ENCODE peak calls at places on chromosomes 7 and 10, in ten cellular contexts. One of them, this sample, is unnamed.

GRCh38 chr10:11237571-11237970 is 219.9 kb downstream of the CELF2 start:
- DNase-seq in astrocyte: no peak
- DNase-seq in ascending aorta: no peak
- DNase-seq in tibial artery: no peak
- DNase-seq in right lobe of liver: no peak
- DNase-seq in A673: no peak
- DNase-seq in BE2C: no peak
- DNase-seq in PC-9: no peak
- DNase-seq in HepG2: no peak
- DNase-seq in A549: no peak
- DNase-seq in this sample: no peak

GRCh38 chr10:123149568-123150228 is 1.8 kb downstream of the HMX2 start:
- DNase-seq in astrocyte: peak; percentile 23
- DNase-seq in ascending aorta: no peak
- DNase-seq in tibial artery: no peak
- DNase-seq in right lobe of liver: no peak
- DNase-seq in A673: no peak
- DNase-seq in BE2C: no peak
- DNase-seq in PC-9: no peak
- DNase-seq in HepG2: no peak
- DNase-seq in A549: no peak
- DNase-seq in this sample: peak; percentile 49

GRCh38 chr7:76428868-76429805 is 4.4 kb downstream of the ZP3 start:
- DNase-seq in astrocyte: no peak
- DNase-seq in ascending aorta: no peak
- DNase-seq in tibial artery: peak; percentile 37
- DNase-seq in right lobe of liver: no peak
- DNase-seq in A673: peak; percentile 73
- DNase-seq in BE2C: no peak
- DNase-seq in PC-9: peak; percentile 41
- DNase-seq in HepG2: no peak
- DNase-seq in A549: no peak
- DNase-seq in this sample: no peak

GRCh38 chr10:3542185-3542611 is 242.8 kb downstream of the KLF6 start:
- DNase-seq in astrocyte: peak; percentile 93
- DNase-seq in ascending aorta: peak; percentile 77
- DNase-seq in tibial artery: no peak
- DNase-seq in right lobe of liver: no peak
- DNase-seq in A673: no peak
- DNase-seq in BE2C: no peak
- DNase-seq in PC-9: peak; percentile 80
- DNase-seq in HepG2: no peak
- DNase-seq in A549: peak; percentile 19
- DNase-seq in this sample: peak; percentile 67

GRCh38 chr10:33547976-33548375 is 213.5 kb upstream of the NRP1 start:
- DNase-seq in astrocyte: no peak
- DNase-seq in ascending aorta: no peak
- DNase-seq in tibial artery: no peak
- DNase-seq in right lobe of liver: no peak
- DNase-seq in A673: no peak
- DNase-seq in BE2C: no peak
- DNase-seq in PC-9: no peak
- DNase-seq in HepG2: no peak
- DNase-seq in A549: no peak
- DNase-seq in this sample: no peak

GRCh38 chr10:1417574-1417973 is 319.8 kb downstream of the ADARB2 start:
- DNase-seq in astrocyte: no peak
- DNase-seq in ascending aorta: peak; percentile 45
- DNase-seq in tibial artery: no peak
- DNase-seq in right lobe of liver: no peak
- DNase-seq in A673: no peak
- DNase-seq in BE2C: no peak
- DNase-seq in PC-9: no peak
- DNase-seq in HepG2: no peak
- DNase-seq in A549: no peak
- DNase-seq in this sample: no peak

GRCh38 chr10:17006631-17007161 is 122.9 kb downstream of the CUBN start:
- DNase-seq in astrocyte: peak; percentile 68
- DNase-seq in ascending aorta: no peak
- DNase-seq in tibial artery: no peak
- DNase-seq in right lobe of liver: no peak
- DNase-seq in A673: peak; percentile 43
- DNase-seq in BE2C: no peak
- DNase-seq in PC-9: no peak
- DNase-seq in HepG2: no peak
- DNase-seq in A549: no peak
- DNase-seq in this sample: no peak

GRCh38 chr10:51574248-51575067 is 124.9 kb downstream of the CSTF2T start:
- DNase-seq in astrocyte: no peak
- DNase-seq in ascending aorta: no peak
- DNase-seq in tibial artery: no peak
- DNase-seq in right lobe of liver: no peak
- DNase-seq in A673: no peak
- DNase-seq in BE2C: no peak
- DNase-seq in PC-9: no peak
- DNase-seq in HepG2: no peak
- DNase-seq in A549: no peak
- DNase-seq in this sample: peak; percentile 14

GRCh38 chr7:12210179-12211053 is 678 bp upstream of the TMEM106B start:
- DNase-seq in astrocyte: peak; percentile 41
- DNase-seq in ascending aorta: no peak
- DNase-seq in tibial artery: peak; percentile 27
- DNase-seq in right lobe of liver: peak; percentile 59
- DNase-seq in A673: no peak
- DNase-seq in BE2C: no peak
- DNase-seq in PC-9: peak; percentile 50
- DNase-seq in HepG2: peak; percentile 0
- DNase-seq in A549: no peak
- DNase-seq in this sample: no peak

GRCh38 chr7:80999180-80999579 is 80.3 kb upstream of the SEMA3C start:
- DNase-seq in astrocyte: no peak
- DNase-seq in ascending aorta: no peak
- DNase-seq in tibial artery: no peak
- DNase-seq in right lobe of liver: no peak
- DNase-seq in A673: no peak
- DNase-seq in BE2C: no peak
- DNase-seq in PC-9: no peak
- DNase-seq in HepG2: no peak
- DNase-seq in A549: no peak
- DNase-seq in this sample: no peak

GRCh38 chr7:19919156-19920085 is 146.0 kb upstream of the TMEM196 start:
- DNase-seq in astrocyte: peak; percentile 12
- DNase-seq in ascending aorta: no peak
- DNase-seq in tibial artery: no peak
- DNase-seq in right lobe of liver: no peak
- DNase-seq in A673: peak; percentile 1
- DNase-seq in BE2C: no peak
- DNase-seq in PC-9: no peak
- DNase-seq in HepG2: no peak
- DNase-seq in A549: no peak
- DNase-seq in this sample: no peak

GRCh38 chr7:130669051-130669700 is 628 bp upstream of the COPG2 start:
- DNase-seq in astrocyte: no peak
- DNase-seq in ascending aorta: no peak
- DNase-seq in tibial artery: no peak
- DNase-seq in right lobe of liver: no peak
- DNase-seq in A673: no peak
- DNase-seq in BE2C: no peak
- DNase-seq in PC-9: no peak
- DNase-seq in HepG2: no peak
- DNase-seq in A549: no peak
- DNase-seq in this sample: no peak

GRCh38 chr10:30422981-30423654 is 10.9 kb upstream of the MAP3K8 start:
- DNase-seq in astrocyte: peak; percentile 71
- DNase-seq in ascending aorta: peak; percentile 81
- DNase-seq in tibial artery: peak; percentile 70
- DNase-seq in right lobe of liver: no peak
- DNase-seq in A673: peak; percentile 55
- DNase-seq in BE2C: no peak
- DNase-seq in PC-9: peak; percentile 96
- DNase-seq in HepG2: peak; percentile 89
- DNase-seq in A549: peak; percentile 96
- DNase-seq in this sample: peak; percentile 89

GRCh38 chr10:43056568-43057011 is 20.3 kb upstream of the RET start:
- DNase-seq in astrocyte: no peak
- DNase-seq in ascending aorta: peak; percentile 39
- DNase-seq in tibial artery: no peak
- DNase-seq in right lobe of liver: no peak
- DNase-seq in A673: no peak
- DNase-seq in BE2C: no peak
- DNase-seq in PC-9: no peak
- DNase-seq in HepG2: no peak
- DNase-seq in A549: no peak
- DNase-seq in this sample: no peak

GRCh38 chr7:135690566-135690965 is 28.3 kb downstream of the STMP1 start:
- DNase-seq in astrocyte: peak; percentile 84
- DNase-seq in ascending aorta: peak; percentile 31
- DNase-seq in tibial artery: no peak
- DNase-seq in right lobe of liver: no peak
- DNase-seq in A673: no peak
- DNase-seq in BE2C: no peak
- DNase-seq in PC-9: no peak
- DNase-seq in HepG2: no peak
- DNase-seq in A549: no peak
- DNase-seq in this sample: peak; percentile 55

GRCh38 chr7:44324204-44325126 is 929 bp downstream of the CAMK2B start:
- DNase-seq in astrocyte: no peak
- DNase-seq in ascending aorta: no peak
- DNase-seq in tibial artery: no peak
- DNase-seq in right lobe of liver: no peak
- DNase-seq in A673: no peak
- DNase-seq in BE2C: no peak
- DNase-seq in PC-9: no peak
- DNase-seq in HepG2: no peak
- DNase-seq in A549: no peak
- DNase-seq in this sample: peak; percentile 15

GRCh38 chr10:43863270-43863669 is 214.6 kb upstream of the ZNF32 start:
- DNase-seq in astrocyte: no peak
- DNase-seq in ascending aorta: no peak
- DNase-seq in tibial artery: no peak
- DNase-seq in right lobe of liver: no peak
- DNase-seq in A673: no peak
- DNase-seq in BE2C: no peak
- DNase-seq in PC-9: no peak
- DNase-seq in HepG2: no peak
- DNase-seq in A549: no peak
- DNase-seq in this sample: no peak

GRCh38 chr7:68787586-68787985 is 810.7 kb upstream of the AUTS2 start:
- DNase-seq in astrocyte: no peak
- DNase-seq in ascending aorta: no peak
- DNase-seq in tibial artery: no peak
- DNase-seq in right lobe of liver: no peak
- DNase-seq in A673: no peak
- DNase-seq in BE2C: no peak
- DNase-seq in PC-9: no peak
- DNase-seq in HepG2: no peak
- DNase-seq in A549: no peak
- DNase-seq in this sample: no peak
- H3K4me1 ChIP-seq in astrocyte: no peaks in the 10 kb centered on the region
- H3K4me1 ChIP-seq in ascending aorta: no peaks in the 10 kb centered on the region
- H3K4me1 ChIP-seq in tibial artery: no peaks in the 10 kb centered on the region
- H3K4me1 ChIP-seq in right lobe of liver: no peaks in the 10 kb centered on the region
- H3K4me1 ChIP-seq in A673: no peaks in the 10 kb centered on the region
- H3K4me1 ChIP-seq in BE2C: no peaks in the 10 kb centered on the region
- H3K4me1 ChIP-seq in PC-9: peaks cover 14% of the 10 kb centered on the region
- H3K4me1 ChIP-seq in HepG2: no peaks in the 10 kb centered on the region
- H3K4me1 ChIP-seq in A549: peaks cover 9% of the 10 kb centered on the region
- H3K4me1 ChIP-seq in this sample: no peaks in the 10 kb centered on the region

GRCh38 chr10:98467506-98468318 is 21.0 kb upstream of the HPS1 start:
- DNase-seq in astrocyte: peak; percentile 68
- DNase-seq in ascending aorta: peak; percentile 87
- DNase-seq in tibial artery: peak; percentile 69
- DNase-seq in right lobe of liver: peak; percentile 77
- DNase-seq in A673: peak; percentile 86
- DNase-seq in BE2C: peak; percentile 45
- DNase-seq in PC-9: peak; percentile 64
- DNase-seq in HepG2: peak; percentile 79
- DNase-seq in A549: peak; percentile 90
- DNase-seq in this sample: peak; percentile 94
- H3K4me3 ChIP-seq in astrocyte: peak overlapping the region; percentile 67
- H3K4me3 ChIP-seq in ascending aorta: peak overlapping the region; percentile 59
- H3K4me3 ChIP-seq in tibial artery: peak overlapping the region; percentile 49
- H3K4me3 ChIP-seq in right lobe of liver: peak overlapping the region; percentile 51
- H3K4me3 ChIP-seq in A673: peak overlapping the region; percentile 39
- H3K4me3 ChIP-seq in BE2C: no peak overlapping the region
- H3K4me3 ChIP-seq in PC-9: peak overlapping the region; percentile 71
- H3K4me3 ChIP-seq in HepG2: peak overlapping the region; percentile 57
- H3K4me3 ChIP-seq in A549: peak overlapping the region; percentile 76
- H3K4me3 ChIP-seq in this sample: peak overlapping the region; percentile 79

GRCh38 chr7:100804681-100805431 is 22.5 kb downstream of the EPHB4 start:
- DNase-seq in astrocyte: no peak
- DNase-seq in ascending aorta: no peak
- DNase-seq in tibial artery: no peak
- DNase-seq in right lobe of liver: no peak
- DNase-seq in A673: no peak
- DNase-seq in BE2C: no peak
- DNase-seq in PC-9: no peak
- DNase-seq in HepG2: no peak
- DNase-seq in A549: no peak
- DNase-seq in this sample: no peak
- H3K4me1 ChIP-seq in astrocyte: peaks cover 22% of the 10 kb centered on the region
- H3K4me1 ChIP-seq in ascending aorta: no peaks in the 10 kb centered on the region
- H3K4me1 ChIP-seq in tibial artery: peaks cover 4% of the 10 kb centered on the region
- H3K4me1 ChIP-seq in right lobe of liver: no peaks in the 10 kb centered on the region
- H3K4me1 ChIP-seq in A673: peaks cover 14% of the 10 kb centered on the region
- H3K4me1 ChIP-seq in BE2C: peaks cover 18% of the 10 kb centered on the region
- H3K4me1 ChIP-seq in PC-9: peaks cover 40% of the 10 kb centered on the region
- H3K4me1 ChIP-seq in HepG2: peaks cover 64% of the 10 kb centered on the region
- H3K4me1 ChIP-seq in A549: peaks cover 43% of the 10 kb centered on the region
- H3K4me1 ChIP-seq in this sample: peaks cover 7% of the 10 kb centered on the region

GRCh38 chr10:78002541-78003284 is 26.6 kb downstream of the POLR3A start:
- DNase-seq in astrocyte: no peak
- DNase-seq in ascending aorta: no peak
- DNase-seq in tibial artery: no peak
- DNase-seq in right lobe of liver: no peak
- DNase-seq in A673: no peak
- DNase-seq in BE2C: no peak
- DNase-seq in PC-9: no peak
- DNase-seq in HepG2: no peak
- DNase-seq in A549: no peak
- DNase-seq in this sample: no peak
- H3K4me3 ChIP-seq in astrocyte: no peak overlapping the region
- H3K4me3 ChIP-seq in ascending aorta: no peak overlapping the region
- H3K4me3 ChIP-seq in tibial artery: no peak overlapping the region
- H3K4me3 ChIP-seq in right lobe of liver: no peak overlapping the region
- H3K4me3 ChIP-seq in A673: no peak overlapping the region
- H3K4me3 ChIP-seq in BE2C: no peak overlapping the region
- H3K4me3 ChIP-seq in PC-9: no peak overlapping the region
- H3K4me3 ChIP-seq in HepG2: no peak overlapping the region
- H3K4me3 ChIP-seq in A549: no peak overlapping the region
- H3K4me3 ChIP-seq in this sample: no peak overlapping the region

This sample was measured in adipocyte.